ENCODE peak calls at places on chromosome 1, in ten cellular contexts. R is tibial artery; U is neural progenitor cell; W is lower lobe of right lung; Z is Panc1; S is transverse colon; L is K562; B is CD8-positive, alpha-beta T cell; T is upper lobe of right lung; G is adrenal gland. M is an unnamed sample.

GRCh38 chr1:30524840-30525617 is 198.4 kb downstream of the MATN1 start:
- DNase-seq in Z (no peak), T (no peak), L (no peak), B (no peak), R (peak; percentile 40), S (no peak), U (no peak), W (no peak), G (no peak), M (no peak)

GRCh38 chr1:43558346-43558841 is 27.7 kb downstream of the PTPRF start:
- DNase-seq in W (peak; percentile 64), B (no peak), R (no peak), Z (no peak), L (no peak), G (peak; percentile 64), T (peak; percentile 79), U (peak; percentile 77), S (peak; percentile 62), M (no peak)

GRCh38 chr1:10793129-10793651 is 3.3 kb downstream of the CASZ1 start:
- DNase-seq in L (no peak), R (no peak), G (no peak), B (no peak), U (peak; percentile 66), Z (peak; percentile 64), W (no peak), T (no peak), S (peak; percentile 80), M (no peak)

GRCh38 chr1:225638853-225639252 is 14.1 kb downstream of the ENAH start:
- DNase-seq in W (no peak), U (no peak), B (no peak), S (no peak), Z (no peak), R (no peak), L (no peak), G (no peak), T (no peak), M (no peak)

GRCh38 chr1:173477286-173478098 is at the start of gene PRDX6:
- DNase-seq in S (peak; percentile 59), R (peak; percentile 94), Z (no peak), G (peak; percentile 78), U (no peak), T (no peak), L (no peak), B (peak; percentile 75), W (peak; percentile 92), M (peak; percentile 87)

GRCh38 chr1:108665047-108665446 is 4.2 kb upstream of the HENMT1 start:
- DNase-seq in U (no peak), R (no peak), Z (no peak), G (no peak), S (no peak), L (no peak), W (no peak), B (no peak), T (no peak), M (no peak)

GRCh38 chr1:117928881-117929339 is 511 bp downstream of the GDAP2 start:
- DNase-seq in L (peak; percentile 60), W (peak; percentile 78), Z (no peak), T (peak; percentile 82), U (peak; percentile 82), G (peak; percentile 83), S (peak; percentile 67), R (peak; percentile 74), B (peak; percentile 13), M (peak; percentile 38)

GRCh38 chr1:77385551-77385950 is 103.7 kb downstream of the AK5 start:
- DNase-seq in B (no peak), R (no peak), S (no peak), W (no peak), Z (no peak), U (no peak), L (no peak), T (no peak), G (no peak), M (no peak)

GRCh38 chr1:165235777-165236285 is 120.7 kb downstream of the LMX1A start:
- DNase-seq in T (no peak), B (no peak), G (no peak), R (no peak), U (peak; percentile 90), L (no peak), Z (no peak), S (no peak), W (no peak), M (no peak)

GRCh38 chr1:165239873-165240272 is 116.6 kb downstream of the LMX1A start:
- DNase-seq in R (no peak), U (no peak), S (no peak), Z (no peak), W (no peak), L (no peak), G (no peak), T (no peak), B (no peak), M (no peak)

GRCh38 chr1:165235158-165235776 is 121.2 kb downstream of the LMX1A start:
- DNase-seq in S (no peak), G (no peak), L (no peak), U (peak; percentile 93), B (no peak), Z (no peak), T (no peak), R (no peak), W (no peak), M (no peak)

GRCh38 chr1:165228676-165229075 is 127.8 kb downstream of the LMX1A start:
- DNase-seq in S (no peak), R (no peak), B (no peak), G (no peak), W (no peak), Z (no peak), U (peak; percentile 51), T (no peak), L (no peak), M (no peak)

DNA sequence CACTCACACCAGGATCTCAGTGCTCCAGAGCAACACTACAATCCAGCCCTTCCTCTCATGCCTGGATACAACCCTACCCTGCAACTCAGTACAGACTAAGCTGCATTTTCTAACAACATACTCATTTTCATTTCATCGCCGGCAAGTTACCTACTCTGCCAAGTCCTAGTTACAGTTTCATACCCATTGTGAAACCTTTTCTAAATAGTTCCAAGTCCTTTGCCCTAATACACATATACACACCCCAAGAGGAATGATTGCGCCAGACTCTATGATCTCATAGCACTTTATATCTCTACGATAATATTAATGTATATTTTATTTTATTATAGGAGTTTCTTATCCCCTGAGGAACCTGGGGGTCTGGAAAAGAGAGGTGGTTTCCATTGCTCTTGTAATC is 122.4 kb downstream of the LMX1A start:
- DNase-seq in L (no peak), G (no peak), B (no peak), W (no peak), S (no peak), T (no peak), U (no peak), R (no peak), Z (no peak), M (no peak)
- H3K27me3 ChIP-seq in L (peaks cover 17% of the 10 kb centered on the region), G (peaks cover 22% of the 10 kb centered on the region), B (peaks cover 10% of the 10 kb centered on the region), W (peaks cover 34% of the 10 kb centered on the region), S (peaks cover 60% of the 10 kb centered on the region), T (peaks cover 53% of the 10 kb centered on the region), U (peaks cover 64% of the 10 kb centered on the region), R (no peaks in the 10 kb centered on the region), Z (peaks cover 36% of the 10 kb centered on the region), M (peaks cover 54% of the 10 kb centered on the region)

DNA sequence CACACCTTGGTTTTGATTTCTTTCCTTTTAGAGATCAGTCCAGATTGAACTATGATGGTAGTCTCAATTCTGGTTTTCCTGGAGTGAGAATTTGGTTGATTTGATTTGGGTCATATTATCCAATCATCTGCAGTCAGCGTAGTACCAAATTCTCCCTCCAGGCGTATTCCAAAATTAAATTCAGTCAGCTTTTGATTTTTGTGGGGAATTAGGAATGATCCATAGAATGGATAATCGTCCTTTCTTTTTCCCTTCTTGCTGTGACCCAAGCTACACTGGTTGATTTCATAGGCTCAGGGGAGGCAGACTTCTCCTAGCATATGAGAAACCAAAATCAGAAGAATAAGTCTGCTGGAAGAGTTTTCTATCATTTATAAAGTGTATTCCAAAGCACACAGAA is 4.9 kb downstream of the PRCC start:
- DNase-seq in L (no peak), U (no peak), Z (no peak), T (no peak), G (no peak), W (no peak), R (no peak), S (no peak), B (no peak), M (no peak)
- TF ChIP-seq CTCF in L (no peak), U (no peak), Z (no peak), T (no peak), G (no peak), W (no peak), R (no peak), S (no peak), B (no peak), M (no peak)

GRCh38 chr1:211642870-211643269 is 32.6 kb downstream of the NEK2 start:
- DNase-seq in Z (no peak), L (no peak), W (no peak), R (peak; percentile 50), G (peak; percentile 34), T (peak; percentile 54), B (no peak), S (no peak), U (no peak), M (no peak)

GRCh38 chr1:211643324-211644212 is 31.9 kb downstream of the NEK2 start:
- DNase-seq in W (peak; percentile 67), B (no peak), G (peak; percentile 77), S (peak; percentile 77), Z (no peak), L (peak; percentile 46), U (peak; percentile 19), R (peak; percentile 86), T (peak; percentile 78), M (no peak)

GRCh38 chr1:211639500-211640361 is 35.7 kb downstream of the NEK2 start:
- DNase-seq in R (peak; percentile 69), B (no peak), U (no peak), W (no peak), Z (no peak), L (no peak), S (no peak), G (peak; percentile 46), T (peak; percentile 16), M (no peak)

GRCh38 chr1:211644653-211645052 is 30.8 kb downstream of the NEK2 start:
- DNase-seq in S (no peak), G (peak; percentile 52), B (no peak), T (no peak), U (no peak), R (no peak), L (no peak), Z (no peak), W (no peak), M (no peak)

GRCh38 chr1:211641942-211642341 is 33.5 kb downstream of the NEK2 start:
- DNase-seq in G (peak; percentile 6), L (no peak), W (no peak), Z (no peak), T (peak; percentile 11), R (no peak), B (no peak), U (no peak), S (no peak), M (no peak)
- H3K27ac ChIP-seq in G (no peak overlapping the region), L (no peak overlapping the region), W (no peak overlapping the region), Z (peak overlapping the region; percentile 81), T (no peak overlapping the region), R (peak overlapping the region; percentile 59), B (no peak overlapping the region), U (no peak overlapping the region), S (no peak overlapping the region), M (no peak overlapping the region)

DNA sequence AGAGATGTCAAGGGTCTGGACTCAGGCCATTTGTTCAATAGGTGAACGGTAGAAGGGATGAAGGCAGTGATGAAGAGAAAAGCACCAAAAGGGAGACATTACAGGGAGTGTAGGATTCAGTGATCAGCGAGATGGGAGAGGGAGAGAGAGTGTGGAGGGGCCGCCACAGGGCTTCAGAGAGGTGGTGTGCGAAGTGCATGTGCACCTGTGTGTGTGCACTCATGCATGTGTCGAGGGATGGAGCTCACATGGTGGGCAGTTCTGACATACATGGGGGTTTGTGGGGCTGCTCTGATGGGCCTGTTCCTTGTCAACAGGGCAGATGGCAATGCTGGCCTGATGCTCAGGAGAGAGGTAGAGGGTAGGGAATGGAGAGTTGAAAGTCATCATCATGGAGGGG is 11.4 kb upstream of the KCNA2 start:
- DNase-seq in W (no peak), Z (no peak), S (no peak), B (no peak), U (no peak), T (no peak), L (no peak), G (peak; percentile 21), R (no peak), M (no peak)
- H3K27me3 ChIP-seq in W (peaks cover 21% of the 10 kb centered on the region), Z (peaks cover 16% of the 10 kb centered on the region), S (peaks cover 36% of the 10 kb centered on the region), B (no peaks in the 10 kb centered on the region), U (peaks cover 88% of the 10 kb centered on the region), T (peaks cover 8% of the 10 kb centered on the region), L (peaks cover 17% of the 10 kb centered on the region), G (peaks cover 24% of the 10 kb centered on the region), R (no peaks in the 10 kb centered on the region), M (peaks cover 56% of the 10 kb centered on the region)

M was measured in heart right ventricle.